ENCODE peak calls at places on chromosomes 11 and 22, in four cellular contexts. R is HepG2, J is K562, V is H1. O is an unnamed sample.

GRCh38 chr11:128872594-128872993 is 5.5 kb upstream of the KCNJ1 start:
- DNase-seq in V (no peak), R (no peak), J (no peak), O (no peak)

GRCh38 chr11:120289426-120289825 is 35.7 kb upstream of the TLCD5 start:
- DNase-seq in R (no peak), J (no peak), V (no peak), O (no peak)

GRCh38 chr11:100445231-100445735 is 241.8 kb upstream of the ARHGAP42 start:
- DNase-seq in R (no peak), V (no peak), J (no peak), O (no peak)

GRCh38 chr11:127226959-127227358 is 226.4 kb upstream of the KIRREL3 start:
- DNase-seq in V (no peak), R (no peak), J (no peak), O (no peak)

GRCh38 chr22:21759631-21760030 is 24.0 kb upstream of the YPEL1 start:
- DNase-seq in J (no peak), R (no peak), V (no peak), O (no peak)

GRCh38 chr11:64751136-64751535 is 7.2 kb upstream of the RASGRP2 start:
- DNase-seq in J (no peak), R (no peak), V (no peak), O (no peak)

GRCh38 chr11:68996376-68997123 is 15.8 kb upstream of the MRGPRD start:
- DNase-seq in J (no peak), R (no peak), V (no peak), O (no peak)

GRCh38 chr22:32850591-32851517 is 49.3 kb downstream of the TIMP3 start:
- DNase-seq in R (no peak), J (no peak), V (no peak), O (no peak)

GRCh38 chr11:121829159-121829643 is 286.8 kb downstream of the BLID start:
- DNase-seq in R (no peak), J (no peak), V (no peak), O (peak; percentile 21)

GRCh38 chr11:12248330-12248729 is 129.0 kb upstream of the PARVA start:
- DNase-seq in J (no peak), R (peak; percentile 69), V (no peak), O (no peak)

GRCh38 chr11:83061883-83062282 is 9.8 kb downstream of the RAB30 start:
- DNase-seq in R (no peak), J (no peak), V (no peak), O (no peak)

GRCh38 chr22:18076060-18076497 is 1.7 kb upstream of the PEX26 start:
- DNase-seq in J (peak; percentile 74), V (peak; percentile 52), R (peak; percentile 86), O (peak; percentile 75)

GRCh38 chr22:32469799-32470212 is 4.8 kb upstream of the FBXO7 start:
- DNase-seq in V (no peak), J (peak; percentile 64), R (no peak), O (peak; percentile 13)

GRCh38 chr11:73344191-73344607 is 32.0 kb upstream of the RELT start:
- DNase-seq in V (no peak), J (no peak), R (no peak), O (no peak)

GRCh38 chr22:24225951-24226350 is 18.9 kb downstream of the GGT5 start:
- DNase-seq in R (no peak), J (no peak), V (no peak), O (no peak)

GRCh38 chr22:43320943-43321900 is 21.9 kb downstream of the SCUBE1 start:
- DNase-seq in J (peak; percentile 27), V (no peak), R (no peak), O (no peak)

GRCh38 chr11:65868076-65868667 is 4.4 kb downstream of the EFEMP2 start:
- DNase-seq in J (no peak), V (no peak), R (no peak), O (no peak)

GRCh38 chr22:24954114-24954463 is 1.6 kb downstream of the KIAA1671 start:
- DNase-seq in J (no peak), R (peak; percentile 43), V (no peak), O (no peak)

GRCh38 chr11:120613264-120614226 is 102.0 kb downstream of the GRIK4 start:
- DNase-seq in R (no peak), J (no peak), V (no peak), O (no peak)

GRCh38 chr11:126434950-126435335 is 79.5 kb downstream of the ST3GAL4 start:
- DNase-seq in V (no peak), J (peak; percentile 46), R (no peak), O (no peak)

GRCh38 chr11:103532133-103532788 is 423.0 kb downstream of the DYNC2H1 start:
- DNase-seq in V (no peak), J (no peak), R (no peak), O (no peak)

GRCh38 chr11:60370811-60371297 is 7.5 kb upstream of the MS4A7 start:
- DNase-seq in R (peak; percentile 27), J (no peak), V (no peak), O (no peak)

GRCh38 chr11:26958650-26959049 is 35.3 kb upstream of the FIBIN start:
- DNase-seq in V (no peak), R (no peak), J (no peak), O (no peak)

GRCh38 chr22:42717197-42717967 is 3.3 kb downstream of the A4GALT start:
- DNase-seq in R (no peak), J (no peak), V (no peak), O (no peak)

GRCh38 chr11:65766535-65766934 is 14.2 kb downstream of the AP5B1 start:
- DNase-seq in J (no peak), R (no peak), V (no peak), O (no peak)

GRCh38 chr11:30586251-30587144 is at the start of gene MPPED2:
- DNase-seq in R (no peak), J (peak; percentile 11), V (peak; percentile 88), O (no peak)

GRCh38 chr22:37244114-37244921 is at the start of gene RAC2:
- DNase-seq in R (no peak), V (no peak), J (peak; percentile 77), O (peak; percentile 51)

GRCh38 chr22:26325641-26326040 is 103.4 kb upstream of the ASPHD2 start:
- DNase-seq in J (no peak), V (no peak), R (no peak), O (no peak)

GRCh38 chr22:20798974-20799373 is 25.1 kb downstream of the SERPIND1 start:
- DNase-seq in R (no peak), J (no peak), V (no peak), O (no peak)

GRCh38 chr11:77403228-77403627 is 70.7 kb downstream of the PAK1 start:
- DNase-seq in R (no peak), J (no peak), V (no peak), O (no peak)

GRCh38 chr11:72135891-72136676 is 559 bp downstream of the FOLR3 start:
- DNase-seq in V (no peak), R (no peak), J (no peak), O (no peak)

GRCh38 chr11:74646215-74646614 is 53.8 kb downstream of the POLD3 start:
- DNase-seq in J (no peak), V (no peak), R (no peak), O (no peak)

GRCh38 chr11:73995731-73996130 is 13.1 kb upstream of the UCP2 start:
- DNase-seq in R (no peak), J (no peak), V (no peak), O (no peak)

GRCh38 chr11:97525273-97525672 is 1135.5 kb downstream of the JRKL start:
- DNase-seq in J (no peak), V (no peak), R (no peak), O (no peak)

DNA sequence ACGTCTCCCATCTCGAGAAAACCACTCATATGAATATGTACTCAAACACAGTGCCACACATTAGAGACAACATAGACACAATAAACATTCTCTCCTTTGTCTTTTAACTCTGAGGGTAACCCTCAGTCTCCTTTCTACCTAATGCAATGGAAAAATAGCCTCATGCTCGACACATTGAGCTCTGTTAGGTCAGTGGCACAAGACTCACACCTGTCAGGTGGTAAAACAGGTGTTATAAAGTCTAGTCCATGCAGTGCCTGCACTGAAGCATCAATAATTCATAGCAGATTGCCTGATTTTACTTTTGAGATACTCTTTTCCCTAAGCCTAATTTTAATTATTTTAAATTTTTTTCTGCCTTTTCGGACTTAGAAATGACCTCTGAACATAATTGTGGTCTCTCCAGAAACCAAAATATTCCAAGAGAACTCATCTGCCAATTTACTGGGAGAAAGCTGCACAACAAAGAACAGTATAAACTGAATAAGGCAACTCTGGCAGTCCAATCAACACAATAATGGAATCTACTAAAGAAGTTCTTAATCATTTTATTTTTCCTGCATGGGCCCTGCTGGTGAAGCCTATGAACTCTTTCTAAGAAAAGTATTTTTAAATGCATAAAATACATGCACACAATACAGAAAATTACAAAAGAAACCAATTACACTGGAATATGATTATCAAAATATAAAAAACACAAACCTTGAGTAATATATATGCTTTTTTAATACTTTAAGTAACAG is 9.9 kb downstream of the RDX start:
- DNase-seq in V (no peak), R (no peak), J (no peak), O (no peak)
- TF ChIP-seq FOSL1 in V (no peak), R (no peak), J (no peak), O (no peak)

GRCh38 chr11:7889985-7890384 is 41.1 kb downstream of the OR10A6 start:
- DNase-seq in R (no peak), V (no peak), J (no peak), O (no peak)
- TF ChIP-seq ATF3 in R (no peak), V (no peak), J (no peak), O (no peak)

DNA sequence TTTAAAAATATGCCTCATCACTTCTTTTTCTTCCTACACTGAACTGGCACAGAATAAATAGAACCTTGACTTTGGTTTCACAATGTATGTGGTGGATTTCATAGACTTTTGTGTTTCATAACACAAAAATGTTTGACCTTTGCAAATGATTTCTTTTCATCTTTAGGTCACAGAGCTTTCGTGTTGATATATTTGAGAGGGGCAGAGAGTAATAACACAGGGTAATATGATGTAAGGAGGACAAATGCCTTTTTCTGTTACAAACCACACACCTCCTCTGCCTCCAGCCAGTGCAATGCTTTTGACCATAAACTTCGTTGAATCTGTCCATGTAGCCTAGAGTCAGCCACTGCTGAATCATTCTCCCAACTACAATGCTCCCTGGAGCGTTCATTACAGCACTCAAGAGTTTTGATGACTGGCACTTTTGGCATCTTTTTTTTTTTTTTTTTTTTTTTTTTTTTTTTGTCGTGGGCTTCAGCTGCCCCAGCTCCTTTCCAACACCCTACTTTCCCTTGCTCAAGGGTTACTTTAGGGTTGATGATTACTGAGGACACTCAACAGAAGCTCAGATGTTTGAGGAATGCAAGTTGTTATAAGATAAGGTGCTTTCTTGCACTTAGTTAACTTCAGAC is 11.4 kb upstream of the CAT start:
- DNase-seq in V (no peak), J (peak; percentile 57), R (peak; percentile 94), O (no peak)
- TF ChIP-seq FOSL1 in V (no peak), J (peak; percentile 50), R (no peak), O (no peak)

GRCh38 chr11:70517996-70518907 is 119.9 kb downstream of the CTTN start:
- DNase-seq in J (no peak), R (no peak), V (no peak), O (no peak)
- TF ChIP-seq ATF3 in J (no peak), R (no peak), V (no peak), O (no peak)

GRCh38 chr11:3194016-3194816 is 24.4 kb downstream of the MRGPRG start:
- DNase-seq in R (no peak), V (peak; percentile 45), J (no peak), O (no peak)

GRCh38 chr11:3193373-3194015 is 25.1 kb downstream of the MRGPRG start:
- DNase-seq in R (no peak), V (peak; percentile 47), J (no peak), O (no peak)

GRCh38 chr11:3191586-3192324 is 26.6 kb upstream of the OSBPL5 start:
- DNase-seq in V (no peak), J (no peak), R (no peak), O (no peak)

GRCh38 chr11:3190600-3190999 is 25.5 kb upstream of the OSBPL5 start:
- DNase-seq in R (no peak), J (no peak), V (peak; percentile 39), O (no peak)

GRCh38 chr11:3192511-3193372 is 25.9 kb downstream of the MRGPRG start:
- DNase-seq in J (no peak), R (no peak), V (peak; percentile 46), O (no peak)
- TF ChIP-seq FOSL1 in J (no peak), R (no peak), V (no peak), O (no peak)